ENCODE peak calls at places on chromosomes 3 and 15, in four cellular contexts. R, V, Y and J are unnamed samples. For H3K4me1, the result is how much of the 10 kb centered on the place peaks cover.

GRCh38 chr3:42702066-42702951 is at the start of gene HHATL:
- DNase-seq in R (peak), V (no peak), Y (no peak), J (no peak)

GRCh38 chr3:99965681-99966408 is 148.2 kb downstream of the CMSS1 start:
- DNase-seq in R (no peak), V (no peak), Y (no peak), J (no peak)

GRCh38 chr3:189041482-189042090 is 130.2 kb upstream of the TPRG1 start:
- DNase-seq in R (peak), V (peak), Y (peak), J (peak)

GRCh38 chr3:78257956-78258530 is 1218.1 kb downstream of the ROBO2 start:
- DNase-seq in R (no peak), V (peak), Y (no peak), J (no peak)

GRCh38 chr3:24812116-24812515 is 317.5 kb upstream of the THRB start:
- DNase-seq in R (no peak), V (no peak), Y (no peak), J (no peak)

GRCh38 chr3:17158941-17159682 is 274.4 kb downstream of the PLCL2 start:
- DNase-seq in R (no peak), V (no peak), Y (no peak), J (no peak)

GRCh38 chr3:189513281-189514151 is 117.7 kb upstream of the TP63 start:
- DNase-seq in R (no peak), V (no peak), Y (no peak), J (no peak)

GRCh38 chr15:60827492-60827891 is 348.6 kb upstream of the ICE2 start:
- DNase-seq in R (no peak), V (no peak), Y (no peak), J (no peak)

GRCh38 chr3:135314227-135314626 is 519.2 kb downstream of the EPHB1 start:
- DNase-seq in R (no peak), V (no peak), Y (no peak), J (no peak)

GRCh38 chr3:101172516-101172915 is 147.9 kb downstream of the IMPG2 start:
- DNase-seq in R (no peak), V (no peak), Y (no peak), J (no peak)

GRCh38 chr3:62870321-62870720 is 4.9 kb downstream of the CADPS start:
- DNase-seq in R (no peak), V (no peak), Y (no peak), J (no peak)

GRCh38 chr15:41773729-41774061 is 589 bp upstream of the MAPKBP1 start:
- DNase-seq in R (no peak), V (no peak), Y (no peak), J (no peak)

GRCh38 chr15:41775651-41776050 is 1.4 kb downstream of the MAPKBP1 start:
- DNase-seq in R (no peak), V (no peak), Y (no peak), J (no peak)

GRCh38 chr15:41773332-41773728 is 954 bp upstream of the MAPKBP1 start:
- DNase-seq in R (no peak), V (peak), Y (no peak), J (no peak)

GRCh38 chr15:41774062-41774872 is at the start of gene MAPKBP1:
- DNase-seq in R (peak), V (peak), Y (peak), J (peak)

GRCh38 chr15:41774873-41775417 is 661 bp downstream of the MAPKBP1 start:
- DNase-seq in R (no peak), V (no peak), Y (no peak), J (no peak)
- H3K4me3 ChIP-seq in R (peak), V (peak), Y (peak), J (peak)

GRCh38 chr3:4826237-4827100 is 152.8 kb upstream of the BHLHE40 start:
- DNase-seq in R (peak), V (no peak), Y (peak), J (no peak)

GRCh38 chr3:4825572-4826236 is 153.5 kb upstream of the BHLHE40 start:
- DNase-seq in R (no peak), V (no peak), Y (no peak), J (no peak)

GRCh38 chr3:4823986-4824947 is 155.0 kb upstream of the BHLHE40 start:
- DNase-seq in R (no peak), V (no peak), Y (no peak), J (no peak)

GRCh38 chr3:4823385-4823784 is 155.9 kb upstream of the BHLHE40 start:
- DNase-seq in R (no peak), V (no peak), Y (no peak), J (no peak)

DNA sequence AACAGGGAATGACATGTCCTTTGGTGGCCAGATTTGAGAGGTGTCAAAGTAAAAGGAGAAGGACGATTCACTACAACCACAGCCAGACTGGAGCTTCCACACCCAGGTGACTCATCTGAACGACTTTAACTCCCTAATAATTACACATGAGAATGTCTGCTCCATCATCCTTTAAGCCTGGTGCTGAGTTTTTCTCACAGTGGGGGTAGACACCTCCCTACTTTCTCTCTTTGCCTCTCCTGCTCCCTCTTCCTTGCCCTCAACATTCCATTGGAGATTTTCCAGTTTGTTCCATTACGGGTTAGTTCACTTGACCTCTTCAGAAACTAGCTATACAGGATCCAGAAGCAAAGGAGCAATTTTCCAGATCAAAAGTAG is 154.3 kb upstream of the BHLHE40 start:
- DNase-seq in R (no peak), V (no peak), Y (no peak), J (no peak)
- H3K4me1 ChIP-seq in R (under half), V (under half), Y (under half), J (half or more)

GRCh38 chr3:128433630-128434185 is 33.0 kb downstream of the DNAJB8 start:
- DNase-seq in R (no peak), V (no peak), Y (no peak), J (no peak)

GRCh38 chr3:128435058-128435457 is 31.6 kb downstream of the DNAJB8 start:
- DNase-seq in R (peak), V (no peak), Y (no peak), J (no peak)

GRCh38 chr3:128436214-128436613 is 30.5 kb downstream of the DNAJB8 start:
- DNase-seq in R (no peak), V (no peak), Y (no peak), J (no peak)

GRCh38 chr3:128434524-128434923 is 32.2 kb downstream of the DNAJB8 start:
- DNase-seq in R (no peak), V (no peak), Y (no peak), J (no peak)

DNA sequence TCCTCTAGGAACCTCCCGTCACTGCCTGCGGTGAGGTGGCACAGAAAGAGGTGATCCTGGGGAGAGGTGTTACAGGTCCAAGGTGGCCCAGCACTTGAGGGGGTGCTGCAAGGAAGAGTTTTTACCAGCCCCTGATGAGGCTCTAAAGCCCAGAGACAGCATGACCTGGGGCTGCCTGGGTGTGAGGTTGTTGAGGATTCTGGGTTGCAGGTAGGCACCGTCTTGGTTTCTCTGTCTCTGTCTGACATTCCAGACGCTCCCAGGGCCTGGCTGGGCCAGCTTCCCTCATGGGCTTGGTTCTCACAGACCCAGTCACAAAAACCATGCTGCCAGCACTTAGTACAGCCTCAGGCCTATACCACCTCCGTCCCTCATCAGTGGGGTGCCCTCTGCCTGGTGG is 31.1 kb downstream of the DNAJB8 start:
- DNase-seq in R (no peak), V (no peak), Y (no peak), J (no peak)
- H3K27ac ChIP-seq in R (no peak), V (no peak), Y (no peak), J (no peak)

DNA sequence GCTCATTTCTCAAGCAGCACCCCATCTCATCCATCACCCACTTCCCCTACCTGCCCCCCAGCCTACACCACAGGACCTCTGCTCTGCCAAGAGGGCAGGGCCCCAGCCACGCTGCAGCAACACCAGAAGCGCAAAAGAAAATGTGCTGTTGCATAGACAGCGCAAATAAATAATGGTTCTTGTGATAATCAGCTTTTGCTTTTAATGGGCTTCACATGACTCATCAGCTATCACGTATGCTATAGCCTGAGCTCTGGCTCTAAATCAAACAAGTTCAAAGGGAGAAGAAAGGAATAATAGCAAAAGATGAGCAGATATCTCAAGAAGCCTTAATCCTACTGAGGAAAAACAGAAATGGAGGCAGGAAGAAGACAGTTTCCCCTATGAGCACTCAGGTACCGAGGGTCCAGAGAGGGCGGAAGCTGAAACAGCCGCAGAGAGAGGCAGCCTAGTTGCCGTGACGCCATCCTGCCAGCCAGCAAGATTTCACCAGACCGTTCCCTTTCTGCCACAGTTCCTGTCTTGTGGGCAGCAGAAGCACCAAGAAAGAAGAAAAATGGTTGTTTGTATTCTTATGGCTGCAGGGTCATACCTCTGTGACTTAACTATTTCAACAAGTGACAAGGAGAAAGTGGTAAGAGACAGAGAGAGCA is 22.1 kb downstream of the RAB27A start:
- DNase-seq in R (peak), V (peak), Y (peak), J (peak)
- H3K4me3 ChIP-seq in R (no peak), V (no peak), Y (peak), J (peak)

GRCh38 chr15:40451497-40452158 is 10.9 kb downstream of the BAHD1 start:
- DNase-seq in R (no peak), V (no peak), Y (no peak), J (no peak)

GRCh38 chr15:40450047-40450446 is 9.3 kb downstream of the BAHD1 start:
- DNase-seq in R (no peak), V (no peak), Y (no peak), J (no peak)

GRCh38 chr15:40448354-40448753 is 7.6 kb downstream of the BAHD1 start:
- DNase-seq in R (no peak), V (no peak), Y (no peak), J (no peak)

GRCh38 chr15:40446144-40446543 is 5.4 kb downstream of the BAHD1 start:
- DNase-seq in R (no peak), V (no peak), Y (no peak), J (no peak)

DNA sequence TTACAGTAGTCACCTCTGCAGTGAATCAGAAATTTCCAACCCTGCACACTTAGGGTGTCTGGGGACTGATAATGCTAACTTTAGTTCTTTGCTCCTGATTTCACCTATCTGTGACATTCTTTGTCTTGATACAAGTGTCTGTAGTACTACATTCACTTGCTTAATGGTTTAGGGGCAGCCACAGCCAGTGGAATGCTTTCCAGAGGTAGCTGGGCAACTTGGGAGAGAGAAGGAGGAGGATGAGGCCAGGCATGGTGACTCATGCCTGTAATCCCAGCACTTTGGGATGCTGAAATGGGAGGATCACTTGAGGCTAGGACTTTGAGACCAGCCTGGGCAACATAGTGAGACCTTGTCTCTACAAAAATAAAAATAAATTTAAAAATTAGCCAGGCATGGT is 8.5 kb downstream of the BAHD1 start:
- DNase-seq in R (no peak), V (no peak), Y (no peak), J (no peak)
- H3K4me1 ChIP-seq in R (under half), V (under half), Y (under half), J (under half)

DNA sequence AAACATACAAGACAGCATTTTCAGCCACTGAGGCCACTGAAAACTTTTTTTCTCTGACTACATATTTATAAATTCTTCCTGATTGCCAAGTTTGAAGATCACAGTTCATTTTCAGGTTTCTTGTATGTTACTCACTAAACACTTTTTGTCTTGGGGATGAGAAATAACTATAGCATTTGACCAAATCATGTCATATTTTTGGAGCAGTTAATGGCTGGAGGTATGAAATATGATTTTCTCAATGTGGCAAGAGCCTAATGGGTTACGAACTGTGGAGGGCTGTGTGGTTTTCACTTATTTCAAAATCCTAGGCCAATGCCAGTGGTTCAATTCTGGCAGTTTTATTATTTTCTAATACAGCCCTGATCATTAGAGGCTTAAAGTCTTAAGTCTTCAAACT is 64.4 kb downstream of the USP13 start:
- DNase-seq in R (no peak), V (no peak), Y (no peak), J (no peak)
- H3K27ac ChIP-seq in R (no peak), V (no peak), Y (no peak), J (no peak)

DNA sequence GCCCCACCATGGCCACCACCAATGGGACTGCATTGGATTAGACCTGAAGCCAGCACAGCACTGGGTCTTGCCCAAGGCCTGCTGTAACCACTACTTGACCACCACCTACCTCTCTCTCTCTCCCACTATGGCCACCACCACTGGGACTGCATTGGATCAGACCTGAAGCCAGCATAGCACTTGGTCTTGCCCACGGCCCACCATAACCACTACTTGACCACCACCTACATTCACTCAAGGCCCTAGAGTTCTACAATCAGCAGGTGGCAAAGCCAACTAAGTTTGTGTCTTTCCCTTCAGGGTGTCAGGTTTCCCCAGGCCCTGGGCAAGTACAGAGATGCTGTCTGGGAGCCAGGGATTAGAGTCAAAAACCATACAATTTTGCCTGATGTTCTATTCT is 57.6 kb downstream of the ESYT3 start:
- DNase-seq in R (no peak), V (no peak), Y (no peak), J (no peak)
- H3K4me3 ChIP-seq in R (no peak), V (no peak), Y (no peak), J (no peak)